ENCODE peak calls at places on chromosomes 13 and 19, in ten cellular contexts. One of them, this sample, is unnamed.

GRCh38 chr13:110006304-110006703 is 219.9 kb upstream of the IRS2 start:
- DNase-seq in cardiac muscle cell: peak
- DNase-seq in colonic mucosa: no peak
- DNase-seq in stomach: no peak
- DNase-seq in GM10248: no peak
- DNase-seq in thoracic aorta: no peak
- DNase-seq in WERI-Rb-1: no peak
- DNase-seq in nephron progenitor cell: no peak
- DNase-seq in fibroblast of pulmonary artery: peak
- DNase-seq in cardiac fibroblast: peak
- DNase-seq in this sample: no peak

GRCh38 chr19:18364826-18365528 is 21.0 kb upstream of the GDF15 start:
- DNase-seq in cardiac muscle cell: peak
- DNase-seq in colonic mucosa: peak
- DNase-seq in stomach: peak
- DNase-seq in GM10248: no peak
- DNase-seq in thoracic aorta: peak
- DNase-seq in WERI-Rb-1: no peak
- DNase-seq in nephron progenitor cell: no peak
- DNase-seq in fibroblast of pulmonary artery: peak
- DNase-seq in cardiac fibroblast: peak
- DNase-seq in this sample: no peak

GRCh38 chr13:58949646-58950045 is 1214.1 kb downstream of the DIAPH3 start:
- DNase-seq in cardiac muscle cell: no peak
- DNase-seq in colonic mucosa: no peak
- DNase-seq in stomach: no peak
- DNase-seq in GM10248: no peak
- DNase-seq in thoracic aorta: no peak
- DNase-seq in WERI-Rb-1: no peak
- DNase-seq in nephron progenitor cell: peak
- DNase-seq in fibroblast of pulmonary artery: no peak
- DNase-seq in cardiac fibroblast: no peak
- DNase-seq in this sample: no peak

GRCh38 chr13:22517544-22517943 is 663.2 kb upstream of the SGCG start:
- DNase-seq in cardiac muscle cell: no peak
- DNase-seq in colonic mucosa: no peak
- DNase-seq in stomach: no peak
- DNase-seq in GM10248: no peak
- DNase-seq in thoracic aorta: no peak
- DNase-seq in WERI-Rb-1: no peak
- DNase-seq in nephron progenitor cell: no peak
- DNase-seq in fibroblast of pulmonary artery: no peak
- DNase-seq in cardiac fibroblast: no peak
- DNase-seq in this sample: no peak

GRCh38 chr13:25167775-25168174 is 4.3 kb downstream of the AMER2 start:
- DNase-seq in cardiac muscle cell: no peak
- DNase-seq in colonic mucosa: no peak
- DNase-seq in stomach: no peak
- DNase-seq in GM10248: no peak
- DNase-seq in thoracic aorta: no peak
- DNase-seq in WERI-Rb-1: no peak
- DNase-seq in nephron progenitor cell: no peak
- DNase-seq in fibroblast of pulmonary artery: no peak
- DNase-seq in cardiac fibroblast: no peak
- DNase-seq in this sample: no peak

GRCh38 chr13:114115191-114115671 is 17.2 kb downstream of the RASA3 start:
- DNase-seq in cardiac muscle cell: peak
- DNase-seq in colonic mucosa: peak
- DNase-seq in stomach: peak
- DNase-seq in GM10248: peak
- DNase-seq in thoracic aorta: no peak
- DNase-seq in WERI-Rb-1: peak
- DNase-seq in nephron progenitor cell: no peak
- DNase-seq in fibroblast of pulmonary artery: peak
- DNase-seq in cardiac fibroblast: peak
- DNase-seq in this sample: no peak

GRCh38 chr13:41694902-41695301 is 237.6 kb downstream of the RGCC start:
- DNase-seq in cardiac muscle cell: peak
- DNase-seq in colonic mucosa: peak
- DNase-seq in stomach: no peak
- DNase-seq in GM10248: peak
- DNase-seq in thoracic aorta: peak
- DNase-seq in WERI-Rb-1: no peak
- DNase-seq in nephron progenitor cell: no peak
- DNase-seq in fibroblast of pulmonary artery: peak
- DNase-seq in cardiac fibroblast: peak
- DNase-seq in this sample: no peak

GRCh38 chr19:30752201-30752600 is 380.0 kb downstream of the ZNF536 start:
- DNase-seq in cardiac muscle cell: no peak
- DNase-seq in colonic mucosa: no peak
- DNase-seq in stomach: no peak
- DNase-seq in GM10248: no peak
- DNase-seq in thoracic aorta: no peak
- DNase-seq in WERI-Rb-1: no peak
- DNase-seq in nephron progenitor cell: no peak
- DNase-seq in fibroblast of pulmonary artery: no peak
- DNase-seq in cardiac fibroblast: no peak
- DNase-seq in this sample: no peak

GRCh38 chr13:60933638-60934037 is 482.0 kb downstream of the PCDH20 start:
- DNase-seq in cardiac muscle cell: no peak
- DNase-seq in colonic mucosa: no peak
- DNase-seq in stomach: no peak
- DNase-seq in GM10248: no peak
- DNase-seq in thoracic aorta: no peak
- DNase-seq in WERI-Rb-1: no peak
- DNase-seq in nephron progenitor cell: no peak
- DNase-seq in fibroblast of pulmonary artery: no peak
- DNase-seq in cardiac fibroblast: peak
- DNase-seq in this sample: no peak

GRCh38 chr13:38166121-38166520 is 183.5 kb upstream of the UFM1 start:
- DNase-seq in cardiac muscle cell: peak
- DNase-seq in colonic mucosa: no peak
- DNase-seq in stomach: no peak
- DNase-seq in GM10248: no peak
- DNase-seq in thoracic aorta: no peak
- DNase-seq in WERI-Rb-1: no peak
- DNase-seq in nephron progenitor cell: no peak
- DNase-seq in fibroblast of pulmonary artery: peak
- DNase-seq in cardiac fibroblast: peak
- DNase-seq in this sample: no peak

GRCh38 chr19:11657307-11657706 is 60.0 kb downstream of the ZNF627 start:
- DNase-seq in cardiac muscle cell: peak
- DNase-seq in colonic mucosa: peak
- DNase-seq in stomach: no peak
- DNase-seq in GM10248: no peak
- DNase-seq in thoracic aorta: no peak
- DNase-seq in WERI-Rb-1: no peak
- DNase-seq in nephron progenitor cell: no peak
- DNase-seq in fibroblast of pulmonary artery: no peak
- DNase-seq in cardiac fibroblast: no peak
- DNase-seq in this sample: no peak

GRCh38 chr19:49513746-49514118 is 1.3 kb downstream of the FCGRT start:
- DNase-seq in cardiac muscle cell: no peak
- DNase-seq in colonic mucosa: no peak
- DNase-seq in stomach: no peak
- DNase-seq in GM10248: no peak
- DNase-seq in thoracic aorta: no peak
- DNase-seq in WERI-Rb-1: no peak
- DNase-seq in nephron progenitor cell: no peak
- DNase-seq in fibroblast of pulmonary artery: no peak
- DNase-seq in cardiac fibroblast: no peak
- DNase-seq in this sample: no peak

GRCh38 chr13:93169980-93170379 is 56.6 kb upstream of the GPC6 start:
- DNase-seq in cardiac muscle cell: peak
- DNase-seq in colonic mucosa: no peak
- DNase-seq in stomach: no peak
- DNase-seq in GM10248: no peak
- DNase-seq in thoracic aorta: no peak
- DNase-seq in WERI-Rb-1: no peak
- DNase-seq in nephron progenitor cell: no peak
- DNase-seq in fibroblast of pulmonary artery: peak
- DNase-seq in cardiac fibroblast: peak
- DNase-seq in this sample: no peak

GRCh38 chr13:93173656-93174055 is 53.0 kb upstream of the GPC6 start:
- DNase-seq in cardiac muscle cell: no peak
- DNase-seq in colonic mucosa: no peak
- DNase-seq in stomach: no peak
- DNase-seq in GM10248: no peak
- DNase-seq in thoracic aorta: no peak
- DNase-seq in WERI-Rb-1: no peak
- DNase-seq in nephron progenitor cell: no peak
- DNase-seq in fibroblast of pulmonary artery: peak
- DNase-seq in cardiac fibroblast: peak
- DNase-seq in this sample: no peak

GRCh38 chr13:93174260-93174659 is 52.3 kb upstream of the GPC6 start:
- DNase-seq in cardiac muscle cell: no peak
- DNase-seq in colonic mucosa: no peak
- DNase-seq in stomach: no peak
- DNase-seq in GM10248: no peak
- DNase-seq in thoracic aorta: no peak
- DNase-seq in WERI-Rb-1: no peak
- DNase-seq in nephron progenitor cell: no peak
- DNase-seq in fibroblast of pulmonary artery: no peak
- DNase-seq in cardiac fibroblast: no peak
- DNase-seq in this sample: no peak

DNA sequence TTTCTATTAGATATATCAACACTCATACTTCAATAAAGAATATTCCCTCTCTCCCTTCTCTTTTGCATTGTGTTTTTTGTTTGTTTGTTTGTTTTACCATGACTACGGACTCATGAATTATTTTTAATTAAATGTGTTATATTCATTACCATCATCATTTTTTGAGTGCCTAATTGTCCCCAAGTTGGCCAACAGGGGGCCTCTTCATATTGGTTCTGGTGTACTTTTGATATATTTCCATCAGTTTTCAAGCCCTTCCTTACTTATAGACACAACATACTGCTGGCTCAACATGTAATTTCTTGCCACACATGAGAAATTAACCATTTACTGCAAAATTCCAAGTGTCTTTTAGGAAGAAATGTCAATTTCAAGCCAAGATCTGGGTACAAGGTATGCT is 54.5 kb upstream of the GPC6 start:
- DNase-seq in cardiac muscle cell: no peak
- DNase-seq in colonic mucosa: no peak
- DNase-seq in stomach: no peak
- DNase-seq in GM10248: no peak
- DNase-seq in thoracic aorta: no peak
- DNase-seq in WERI-Rb-1: peak
- DNase-seq in nephron progenitor cell: no peak
- DNase-seq in fibroblast of pulmonary artery: no peak
- DNase-seq in cardiac fibroblast: no peak
- DNase-seq in this sample: no peak
- TF ChIP-seq CTCF in cardiac muscle cell: no peak
- TF ChIP-seq CTCF in colonic mucosa: no peak
- TF ChIP-seq CTCF in stomach: no peak
- TF ChIP-seq CTCF in GM10248: no peak
- TF ChIP-seq CTCF in thoracic aorta: no peak
- TF ChIP-seq CTCF in WERI-Rb-1: peak
- TF ChIP-seq CTCF in nephron progenitor cell: peak
- TF ChIP-seq CTCF in fibroblast of pulmonary artery: peak
- TF ChIP-seq CTCF in cardiac fibroblast: no peak
- TF ChIP-seq CTCF in this sample: peak

DNA sequence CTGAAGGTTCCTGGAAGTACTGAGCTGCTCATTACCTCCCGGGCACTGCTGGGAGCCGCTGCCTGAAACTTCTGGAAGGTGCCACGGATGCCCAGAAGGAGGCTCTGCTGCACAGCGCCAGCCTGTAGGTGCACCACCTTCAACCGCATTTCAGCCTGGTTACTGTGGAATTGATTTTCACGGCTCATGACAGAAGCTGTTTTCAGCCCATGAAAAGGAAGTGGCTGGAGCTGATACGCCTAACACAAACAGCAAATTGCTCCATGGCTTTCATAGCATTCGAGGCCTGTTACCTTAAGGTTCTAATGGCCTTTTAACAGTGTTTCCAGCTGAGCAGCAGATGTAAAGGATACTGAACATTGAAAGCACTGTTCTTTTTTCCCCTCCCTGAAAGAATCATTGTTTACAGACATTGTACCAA is 22.0 kb downstream of the GPC6 start:
- DNase-seq in cardiac muscle cell: peak
- DNase-seq in colonic mucosa: no peak
- DNase-seq in stomach: peak
- DNase-seq in GM10248: no peak
- DNase-seq in thoracic aorta: no peak
- DNase-seq in WERI-Rb-1: peak
- DNase-seq in nephron progenitor cell: peak
- DNase-seq in fibroblast of pulmonary artery: peak
- DNase-seq in cardiac fibroblast: no peak
- DNase-seq in this sample: peak
- TF ChIP-seq CTCF in cardiac muscle cell: peak
- TF ChIP-seq CTCF in colonic mucosa: no peak
- TF ChIP-seq CTCF in stomach: no peak
- TF ChIP-seq CTCF in GM10248: no peak
- TF ChIP-seq CTCF in thoracic aorta: peak
- TF ChIP-seq CTCF in WERI-Rb-1: peak
- TF ChIP-seq CTCF in nephron progenitor cell: peak
- TF ChIP-seq CTCF in fibroblast of pulmonary artery: peak
- TF ChIP-seq CTCF in cardiac fibroblast: peak
- TF ChIP-seq CTCF in this sample: peak

GRCh38 chr13:97568850-97569249 is 134.9 kb downstream of the RAP2A start:
- DNase-seq in cardiac muscle cell: no peak
- DNase-seq in colonic mucosa: peak
- DNase-seq in stomach: peak
- DNase-seq in GM10248: no peak
- DNase-seq in thoracic aorta: no peak
- DNase-seq in WERI-Rb-1: peak
- DNase-seq in nephron progenitor cell: no peak
- DNase-seq in fibroblast of pulmonary artery: no peak
- DNase-seq in cardiac fibroblast: no peak
- DNase-seq in this sample: no peak
- TF ChIP-seq CTCF in cardiac muscle cell: no peak
- TF ChIP-seq CTCF in colonic mucosa: no peak
- TF ChIP-seq CTCF in stomach: no peak
- TF ChIP-seq CTCF in GM10248: no peak
- TF ChIP-seq CTCF in thoracic aorta: no peak
- TF ChIP-seq CTCF in WERI-Rb-1: peak
- TF ChIP-seq CTCF in nephron progenitor cell: no peak
- TF ChIP-seq CTCF in fibroblast of pulmonary artery: no peak
- TF ChIP-seq CTCF in cardiac fibroblast: no peak
- TF ChIP-seq CTCF in this sample: no peak

DNA sequence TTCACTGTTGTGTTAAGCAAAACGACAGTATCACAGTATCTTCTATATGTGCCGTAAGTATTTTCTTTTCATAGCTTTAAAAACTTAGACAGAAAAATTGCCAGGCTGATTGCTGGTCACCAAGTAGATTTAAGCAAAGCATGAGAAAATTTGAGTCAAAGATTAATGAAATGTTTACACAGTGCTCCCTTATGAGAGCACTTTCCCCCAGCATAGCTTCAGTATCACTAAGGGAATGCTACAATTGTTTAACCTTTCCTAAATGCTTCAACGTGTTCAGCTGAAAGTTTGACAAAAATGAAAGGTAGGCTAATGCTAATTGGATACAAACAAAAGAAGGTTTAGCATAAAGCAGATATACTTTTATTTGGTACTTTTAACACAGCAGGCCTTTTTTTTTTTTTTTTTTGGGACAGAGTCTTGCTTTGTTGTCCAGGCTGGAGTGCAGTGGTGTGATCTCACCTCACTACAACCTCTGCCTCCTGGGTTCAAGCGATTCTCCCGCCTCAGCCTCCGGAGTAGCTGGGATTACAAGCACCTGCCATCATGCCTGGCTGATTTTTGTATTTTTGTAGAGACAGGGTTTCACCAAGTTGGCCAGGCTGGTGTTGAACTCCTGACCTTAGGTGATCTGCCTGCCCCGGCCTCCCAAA is 23.4 kb downstream of the PCCA start:
- DNase-seq in cardiac muscle cell: no peak
- DNase-seq in colonic mucosa: no peak
- DNase-seq in stomach: no peak
- DNase-seq in GM10248: no peak
- DNase-seq in thoracic aorta: no peak
- DNase-seq in WERI-Rb-1: no peak
- DNase-seq in nephron progenitor cell: no peak
- DNase-seq in fibroblast of pulmonary artery: no peak
- DNase-seq in cardiac fibroblast: no peak
- DNase-seq in this sample: no peak
- TF ChIP-seq CTCF in cardiac muscle cell: no peak
- TF ChIP-seq CTCF in colonic mucosa: no peak
- TF ChIP-seq CTCF in stomach: no peak
- TF ChIP-seq CTCF in GM10248: no peak
- TF ChIP-seq CTCF in thoracic aorta: no peak
- TF ChIP-seq CTCF in WERI-Rb-1: no peak
- TF ChIP-seq CTCF in nephron progenitor cell: no peak
- TF ChIP-seq CTCF in fibroblast of pulmonary artery: no peak
- TF ChIP-seq CTCF in cardiac fibroblast: no peak
- TF ChIP-seq CTCF in this sample: no peak